ENCODE peak calls at places on chromosomes 11 and 22, in eight cellular contexts. One of them, this sample, is unnamed.

GRCh38 chr11:1074244-1075221 is at the start of gene MUC2:
- DNase-seq in lower leg skin: no peak
- DNase-seq in uterus: peak
- DNase-seq in heart left ventricle: no peak
- DNase-seq in A549: no peak
- DNase-seq in transverse colon: peak
- DNase-seq in GM12892: no peak
- DNase-seq in thyroid gland: no peak
- DNase-seq in this sample: no peak

GRCh38 chr11:77081976-77082836 is 15.4 kb downstream of the CAPN5 start:
- DNase-seq in lower leg skin: peak
- DNase-seq in uterus: no peak
- DNase-seq in heart left ventricle: no peak
- DNase-seq in A549: no peak
- DNase-seq in transverse colon: peak
- DNase-seq in GM12892: no peak
- DNase-seq in thyroid gland: no peak
- DNase-seq in this sample: no peak

GRCh38 chr11:65500262-65501004 is 1.6 kb downstream of the MALAT1 start:
- DNase-seq in lower leg skin: no peak
- DNase-seq in uterus: peak
- DNase-seq in heart left ventricle: no peak
- DNase-seq in A549: no peak
- DNase-seq in transverse colon: peak
- DNase-seq in GM12892: no peak
- DNase-seq in thyroid gland: no peak
- DNase-seq in this sample: no peak

GRCh38 chr11:762421-763072 is 14.7 kb downstream of the GATD1 start:
- DNase-seq in lower leg skin: peak
- DNase-seq in uterus: no peak
- DNase-seq in heart left ventricle: peak
- DNase-seq in A549: peak
- DNase-seq in transverse colon: peak
- DNase-seq in GM12892: peak
- DNase-seq in thyroid gland: no peak
- DNase-seq in this sample: no peak

GRCh38 chr11:64880240-64881001 is 2.0 kb upstream of the EHD1 start:
- DNase-seq in lower leg skin: peak
- DNase-seq in uterus: no peak
- DNase-seq in heart left ventricle: no peak
- DNase-seq in A549: no peak
- DNase-seq in transverse colon: no peak
- DNase-seq in GM12892: no peak
- DNase-seq in thyroid gland: no peak
- DNase-seq in this sample: no peak

GRCh38 chr11:26950260-26950719 is 43.6 kb upstream of the FIBIN start:
- DNase-seq in lower leg skin: no peak
- DNase-seq in uterus: no peak
- DNase-seq in heart left ventricle: no peak
- DNase-seq in A549: no peak
- DNase-seq in transverse colon: peak
- DNase-seq in GM12892: no peak
- DNase-seq in thyroid gland: no peak
- DNase-seq in this sample: peak

GRCh38 chr11:93570759-93571413 is 27.7 kb upstream of the SMCO4 start:
- DNase-seq in lower leg skin: no peak
- DNase-seq in uterus: peak
- DNase-seq in heart left ventricle: peak
- DNase-seq in A549: peak
- DNase-seq in transverse colon: peak
- DNase-seq in GM12892: no peak
- DNase-seq in thyroid gland: peak
- DNase-seq in this sample: peak

GRCh38 chr11:45163956-45164575 is 17.6 kb downstream of the PRDM11 start:
- DNase-seq in lower leg skin: no peak
- DNase-seq in uterus: no peak
- DNase-seq in heart left ventricle: no peak
- DNase-seq in A549: no peak
- DNase-seq in transverse colon: no peak
- DNase-seq in GM12892: no peak
- DNase-seq in thyroid gland: no peak
- DNase-seq in this sample: no peak

GRCh38 chr22:48616656-48617055 is 1211.0 kb downstream of the BRD1 start:
- DNase-seq in lower leg skin: no peak
- DNase-seq in uterus: no peak
- DNase-seq in heart left ventricle: no peak
- DNase-seq in A549: no peak
- DNase-seq in transverse colon: no peak
- DNase-seq in GM12892: no peak
- DNase-seq in thyroid gland: no peak
- DNase-seq in this sample: no peak

GRCh38 chr22:37631448-37632173 is 7.9 kb upstream of the SH3BP1 start:
- DNase-seq in lower leg skin: no peak
- DNase-seq in uterus: no peak
- DNase-seq in heart left ventricle: no peak
- DNase-seq in A549: no peak
- DNase-seq in transverse colon: peak
- DNase-seq in GM12892: no peak
- DNase-seq in thyroid gland: no peak
- DNase-seq in this sample: no peak

GRCh38 chr22:37248251-37248650 is 4.2 kb upstream of the RAC2 start:
- DNase-seq in lower leg skin: no peak
- DNase-seq in uterus: no peak
- DNase-seq in heart left ventricle: no peak
- DNase-seq in A549: no peak
- DNase-seq in transverse colon: no peak
- DNase-seq in GM12892: no peak
- DNase-seq in thyroid gland: no peak
- DNase-seq in this sample: no peak

GRCh38 chr11:28107331-28107725 is 628 bp downstream of the KIF18A start:
- DNase-seq in lower leg skin: no peak
- DNase-seq in uterus: no peak
- DNase-seq in heart left ventricle: no peak
- DNase-seq in A549: no peak
- DNase-seq in transverse colon: no peak
- DNase-seq in GM12892: no peak
- DNase-seq in thyroid gland: no peak
- DNase-seq in this sample: no peak

GRCh38 chr22:46044718-46045458 is 67.9 kb upstream of the WNT7B start:
- DNase-seq in lower leg skin: peak
- DNase-seq in uterus: peak
- DNase-seq in heart left ventricle: peak
- DNase-seq in A549: no peak
- DNase-seq in transverse colon: peak
- DNase-seq in GM12892: no peak
- DNase-seq in thyroid gland: no peak
- DNase-seq in this sample: peak
- TF ChIP-seq POLR2A in lower leg skin: no peak
- TF ChIP-seq POLR2A in uterus: peak
- TF ChIP-seq POLR2A in heart left ventricle: no peak
- TF ChIP-seq POLR2A in A549: no peak
- TF ChIP-seq POLR2A in transverse colon: no peak
- TF ChIP-seq POLR2A in GM12892: no peak
- TF ChIP-seq POLR2A in thyroid gland: peak
- TF ChIP-seq POLR2A in this sample: peak

GRCh38 chr11:47768090-47768620 is 1.0 kb upstream of the FNBP4 start:
- DNase-seq in lower leg skin: peak
- DNase-seq in uterus: peak
- DNase-seq in heart left ventricle: peak
- DNase-seq in A549: peak
- DNase-seq in transverse colon: peak
- DNase-seq in GM12892: no peak
- DNase-seq in thyroid gland: peak
- DNase-seq in this sample: peak
- TF ChIP-seq POLR2A in lower leg skin: no peak
- TF ChIP-seq POLR2A in uterus: peak
- TF ChIP-seq POLR2A in heart left ventricle: peak
- TF ChIP-seq POLR2A in A549: peak
- TF ChIP-seq POLR2A in transverse colon: peak
- TF ChIP-seq POLR2A in GM12892: peak
- TF ChIP-seq POLR2A in thyroid gland: peak
- TF ChIP-seq POLR2A in this sample: peak

DNA sequence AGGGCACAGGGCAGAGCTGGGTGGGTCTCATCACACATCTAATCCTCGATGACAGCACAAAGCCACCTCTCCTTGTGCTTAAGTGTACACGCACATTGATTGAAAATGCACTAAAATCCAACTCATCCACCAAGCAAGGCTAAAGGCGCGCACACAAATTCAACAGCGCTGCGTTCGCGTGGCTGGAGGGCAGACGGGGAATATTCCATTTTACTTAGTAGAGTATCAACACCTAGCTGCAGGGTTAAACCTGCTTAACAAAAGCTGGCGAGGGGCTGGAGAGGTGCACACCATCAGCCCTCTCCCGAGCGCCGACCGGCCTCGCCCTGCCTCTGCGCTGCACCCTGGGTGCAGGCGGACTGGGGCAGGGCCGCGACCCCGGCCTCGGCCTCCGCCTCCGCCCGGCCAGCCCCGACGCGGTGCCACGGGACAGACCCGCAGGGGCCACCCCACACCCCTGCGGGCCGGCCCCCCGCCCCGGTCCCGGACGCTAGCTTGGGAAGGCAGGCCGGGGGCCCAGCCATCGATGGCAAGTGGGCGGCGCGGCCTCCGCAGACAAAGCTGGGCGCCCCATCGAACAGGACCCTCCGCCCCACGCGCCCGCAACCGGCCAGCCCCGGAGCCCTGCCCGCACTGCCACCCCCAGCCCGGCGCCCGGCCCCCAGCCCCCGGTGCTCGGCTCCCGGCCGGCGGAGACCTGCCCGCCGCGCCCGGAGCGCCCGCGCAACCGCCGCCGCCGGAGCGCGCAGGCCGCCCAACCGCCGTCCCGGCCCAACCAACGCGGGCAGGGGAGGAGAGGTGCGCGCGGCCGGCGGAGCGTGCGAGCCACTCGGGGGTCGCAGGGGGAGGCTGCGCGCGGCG is 914 bp downstream of the PRDM10 start:
- DNase-seq in lower leg skin: peak
- DNase-seq in uterus: peak
- DNase-seq in heart left ventricle: peak
- DNase-seq in A549: peak
- DNase-seq in transverse colon: peak
- DNase-seq in GM12892: peak
- DNase-seq in thyroid gland: peak
- DNase-seq in this sample: peak
- TF ChIP-seq POLR2A in lower leg skin: no peak
- TF ChIP-seq POLR2A in uterus: no peak
- TF ChIP-seq POLR2A in heart left ventricle: no peak
- TF ChIP-seq POLR2A in A549: no peak
- TF ChIP-seq POLR2A in transverse colon: peak
- TF ChIP-seq POLR2A in GM12892: no peak
- TF ChIP-seq POLR2A in thyroid gland: no peak
- TF ChIP-seq POLR2A in this sample: no peak

GRCh38 chr11:82733444-82734119 is at the start of gene FAM181B:
- DNase-seq in lower leg skin: peak
- DNase-seq in uterus: peak
- DNase-seq in heart left ventricle: peak
- DNase-seq in A549: peak
- DNase-seq in transverse colon: peak
- DNase-seq in GM12892: peak
- DNase-seq in thyroid gland: peak
- DNase-seq in this sample: peak
- TF ChIP-seq POLR2A in lower leg skin: no peak
- TF ChIP-seq POLR2A in uterus: no peak
- TF ChIP-seq POLR2A in heart left ventricle: no peak
- TF ChIP-seq POLR2A in A549: no peak
- TF ChIP-seq POLR2A in transverse colon: no peak
- TF ChIP-seq POLR2A in GM12892: no peak
- TF ChIP-seq POLR2A in thyroid gland: peak
- TF ChIP-seq POLR2A in this sample: no peak

DNA sequence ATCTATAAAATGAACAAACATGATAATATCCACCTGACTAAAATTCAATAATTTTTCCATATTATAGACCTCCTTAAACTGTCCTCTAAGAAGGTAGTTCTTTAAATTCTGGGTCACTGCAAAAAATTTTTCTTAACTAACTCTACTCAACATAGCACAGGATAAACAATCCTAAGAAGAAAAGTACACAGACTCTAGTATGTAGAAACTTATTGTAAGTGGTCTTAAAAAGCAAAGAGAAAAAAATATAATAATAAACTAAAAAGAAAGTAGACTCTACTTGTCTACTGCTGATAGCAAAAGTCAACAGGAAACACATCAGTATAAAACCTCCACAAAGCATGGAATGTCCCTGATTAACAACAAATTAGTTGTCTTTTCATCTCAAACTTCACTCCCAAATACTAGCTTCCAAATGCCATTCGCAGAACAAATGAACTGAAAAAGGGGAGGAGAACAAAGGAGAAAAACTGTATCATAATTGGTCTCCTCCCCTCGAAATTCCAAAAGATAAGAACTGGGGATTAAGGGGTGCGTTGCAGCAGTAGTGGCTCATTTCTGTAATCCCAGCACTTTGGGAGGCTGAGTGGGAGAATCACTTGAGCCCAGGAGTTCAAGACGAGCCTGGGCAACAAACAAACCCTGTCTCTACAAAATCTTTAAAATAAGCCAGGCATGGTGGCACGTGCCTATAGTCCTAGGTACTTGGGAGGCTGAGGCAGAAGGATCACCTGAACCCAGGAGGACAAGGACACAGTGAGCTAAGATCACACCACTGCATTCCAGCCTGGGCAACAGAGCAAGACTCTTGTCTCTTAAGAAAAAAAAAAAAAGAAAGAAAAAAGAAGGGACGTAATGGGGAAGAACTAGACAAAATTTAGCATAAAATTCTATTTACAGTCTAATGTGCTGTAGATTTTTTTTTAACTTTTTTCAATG is 6.5 kb downstream of the FCHSD2 start:
- DNase-seq in lower leg skin: peak
- DNase-seq in uterus: no peak
- DNase-seq in heart left ventricle: no peak
- DNase-seq in A549: no peak
- DNase-seq in transverse colon: no peak
- DNase-seq in GM12892: no peak
- DNase-seq in thyroid gland: no peak
- DNase-seq in this sample: no peak
- TF ChIP-seq POLR2A in lower leg skin: no peak
- TF ChIP-seq POLR2A in uterus: no peak
- TF ChIP-seq POLR2A in heart left ventricle: no peak
- TF ChIP-seq POLR2A in A549: no peak
- TF ChIP-seq POLR2A in transverse colon: no peak
- TF ChIP-seq POLR2A in GM12892: no peak
- TF ChIP-seq POLR2A in thyroid gland: no peak
- TF ChIP-seq POLR2A in this sample: no peak

This sample was measured in right lobe of liver.